ENCODE peak calls at places on chromosomes 5 and 9, in four cellular contexts. X is body of pancreas, D is IMR-90, F is left ventricle myocardium inferior. P is an unnamed sample.

GRCh38 chr9:2816476-2817141 is 27.3 kb downstream of the PUM3 start:
- DNase-seq in X (peak), D (peak), F (no peak), P (peak)

GRCh38 chr9:99859395-99859980 is 37.8 kb downstream of the NR4A3 start:
- DNase-seq in X (no peak), D (peak), F (no peak), P (no peak)

GRCh38 chr9:127451681-127452480 is 571 bp downstream of the LRSAM1 start:
- DNase-seq in X (peak), D (peak), F (peak), P (peak)

GRCh38 chr5:156835905-156836304 is 14.2 kb upstream of the PPP1R2B start:
- DNase-seq in X (no peak), D (no peak), F (no peak), P (no peak)

GRCh38 chr5:96509721-96510383 is 76.8 kb upstream of the PCSK1 start:
- DNase-seq in X (no peak), D (peak), F (no peak), P (no peak)

GRCh38 chr5:142865631-142866030 is 95.5 kb downstream of the ARHGAP26 start:
- DNase-seq in X (no peak), D (no peak), F (no peak), P (no peak)

GRCh38 chr9:107480386-107480789 is 9.2 kb downstream of the KLF4 start:
- DNase-seq in X (peak), D (peak), F (peak), P (no peak)

GRCh38 chr5:146788918-146789317 is 89.6 kb downstream of the PPP2R2B start:
- DNase-seq in X (no peak), D (no peak), F (no peak), P (no peak)

GRCh38 chr9:7523644-7524043 is 275.9 kb downstream of the DMAC1 start:
- DNase-seq in X (no peak), D (no peak), F (no peak), P (peak)

GRCh38 chr5:6585939-6586646 is 46.8 kb downstream of the NSUN2 start:
- DNase-seq in X (no peak), D (no peak), F (no peak), P (no peak)

GRCh38 chr5:16539169-16539666 is 73.6 kb upstream of the ZNF622 start:
- DNase-seq in X (peak), D (peak), F (peak), P (peak)

GRCh38 chr9:20566401-20566800 is 55.9 kb downstream of the MLLT3 start:
- DNase-seq in X (no peak), D (no peak), F (no peak), P (no peak)

GRCh38 chr9:76835571-76836283 is 70.2 kb downstream of the PRUNE2 start:
- DNase-seq in X (no peak), D (peak), F (no peak), P (no peak)

GRCh38 chr5:169934990-169935389 is 45.3 kb downstream of the INSYN2B start:
- DNase-seq in X (no peak), D (peak), F (no peak), P (no peak)

GRCh38 chr5:106601605-106602004 is 1069.1 kb downstream of the EFNA5 start:
- DNase-seq in X (no peak), D (no peak), F (no peak), P (no peak)

GRCh38 chr9:10678010-10678409 is 65.2 kb upstream of the PTPRD start:
- DNase-seq in X (no peak), D (no peak), F (no peak), P (no peak)

GRCh38 chr9:69326261-69326660 is 1.2 kb downstream of the ENTREP1 start:
- DNase-seq in X (no peak), D (no peak), F (peak), P (peak)

GRCh38 chr5:170747851-170748250 is 35.7 kb upstream of the GABRP start:
- DNase-seq in X (peak), D (no peak), F (no peak), P (no peak)

GRCh38 chr5:67435007-67435406 is 238.4 kb upstream of the CD180 start:
- DNase-seq in X (no peak), D (no peak), F (no peak), P (no peak)

GRCh38 chr5:77774981-77775772 is 962 bp downstream of the TBCA start:
- DNase-seq in X (no peak), D (no peak), F (no peak), P (no peak)

GRCh38 chr9:20473566-20474116 is 148.7 kb downstream of the MLLT3 start:
- DNase-seq in X (no peak), D (no peak), F (no peak), P (no peak)

GRCh38 chr5:88824141-88824540 is 58.8 kb downstream of the MEF2C start:
- DNase-seq in X (no peak), D (no peak), F (no peak), P (no peak)
- H3K27ac ChIP-seq in X (peak), D (no peak), F (peak), P (peak)

GRCh38 chr9:120109242-120109641 is 470.7 kb downstream of the CDK5RAP2 start:
- DNase-seq in X (no peak), D (no peak), F (no peak), P (no peak)
- TF ChIP-seq CTCF in X (no peak), D (peak), F (no peak), P (no peak)

DNA sequence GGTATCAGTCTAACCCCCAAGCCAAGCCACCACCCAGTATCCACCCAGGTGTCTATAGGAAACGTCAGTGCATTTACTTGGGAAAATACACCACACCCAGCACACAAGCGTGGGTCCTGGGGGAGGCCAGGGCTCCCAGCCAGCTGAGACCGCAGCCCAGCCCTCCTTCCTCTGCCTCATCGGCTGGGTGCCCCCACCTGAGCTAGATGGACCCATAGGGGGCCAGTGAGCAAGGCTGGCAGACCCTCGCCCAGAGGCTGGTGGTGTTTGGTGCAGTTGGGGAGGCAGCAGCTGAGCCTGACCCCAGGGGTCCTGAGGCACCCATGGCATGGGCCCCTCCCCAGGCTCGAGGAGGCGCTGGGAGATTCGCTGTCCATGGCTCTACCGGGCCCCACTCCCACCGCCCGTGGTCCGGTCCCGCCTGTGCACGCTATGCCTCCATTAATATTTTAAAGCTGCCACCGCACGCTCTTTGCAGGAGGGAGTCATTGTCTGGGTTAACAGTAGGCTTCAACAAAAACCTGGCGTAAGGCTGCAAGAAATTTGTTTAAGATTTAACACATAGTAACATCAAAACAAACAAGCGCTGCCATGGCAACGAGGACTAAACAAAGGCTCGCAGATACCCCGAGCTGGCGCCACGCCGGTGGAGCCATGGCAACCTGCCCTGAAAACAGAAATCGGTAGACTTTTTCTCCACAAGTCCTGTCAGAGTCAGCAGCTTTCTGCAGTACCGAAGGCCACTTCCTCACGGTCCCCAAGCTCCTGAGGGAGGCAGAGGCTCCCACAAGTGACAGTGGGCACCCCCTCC is 20.6 kb downstream of the TPPP start:
- DNase-seq in X (peak), D (peak), F (peak), P (peak)
- H3K27ac ChIP-seq in X (no peak), D (no peak), F (peak), P (peak)

GRCh38 chr9:130518198-130518597 is 61.2 kb upstream of the FUBP3 start:
- DNase-seq in X (no peak), D (no peak), F (no peak), P (no peak)

GRCh38 chr9:130519927-130520326 is 59.5 kb upstream of the FUBP3 start:
- DNase-seq in X (no peak), D (no peak), F (no peak), P (no peak)

GRCh38 chr9:130522233-130522808 is 57.1 kb upstream of the FUBP3 start:
- DNase-seq in X (no peak), D (no peak), F (no peak), P (no peak)

GRCh38 chr9:130521715-130522114 is 57.7 kb upstream of the FUBP3 start:
- DNase-seq in X (no peak), D (no peak), F (no peak), P (no peak)

DNA sequence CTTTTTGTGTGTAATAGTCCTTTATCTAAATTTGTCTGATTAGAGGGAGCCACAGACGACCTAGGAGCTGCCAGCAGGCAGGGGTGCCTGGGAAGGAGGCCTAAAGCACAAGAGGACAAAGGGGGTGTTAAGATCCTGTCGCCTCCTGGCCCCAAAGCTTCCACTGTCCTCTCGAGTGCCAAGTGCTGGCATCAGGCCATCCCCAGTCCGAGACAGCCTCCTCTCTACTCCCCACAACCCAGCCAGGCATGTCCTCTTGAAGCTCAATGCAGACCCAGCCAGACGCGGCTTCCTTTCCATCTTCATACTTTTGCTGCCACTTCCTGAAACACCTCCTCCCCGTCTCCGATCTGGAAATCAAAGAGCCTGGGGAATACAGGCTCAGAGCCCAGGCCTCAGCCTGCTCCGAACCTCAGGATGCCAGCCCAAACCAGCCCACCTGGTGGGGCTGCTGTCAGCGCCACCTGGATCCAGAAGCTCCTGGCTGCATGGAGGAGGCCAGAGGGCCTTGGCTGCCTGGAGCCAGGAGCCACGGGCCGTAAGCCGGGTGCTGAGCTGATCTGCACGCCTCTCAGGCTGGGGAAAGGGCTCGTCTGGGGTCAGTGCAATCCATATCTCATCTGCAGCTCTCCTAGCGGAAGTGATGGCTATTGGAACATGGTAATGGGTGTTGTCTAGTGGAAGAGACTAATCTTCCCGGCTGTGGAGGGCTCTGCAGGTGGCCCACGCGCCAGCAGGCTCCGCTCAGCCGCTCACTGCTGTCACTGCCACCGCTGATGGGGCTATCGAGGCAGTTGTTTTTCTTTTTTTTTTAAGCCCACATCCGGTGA is 60.2 kb upstream of the FUBP3 start:
- DNase-seq in X (no peak), D (no peak), F (no peak), P (peak)
- TF ChIP-seq CTCF in X (no peak), D (no peak), F (no peak), P (no peak)

DNA sequence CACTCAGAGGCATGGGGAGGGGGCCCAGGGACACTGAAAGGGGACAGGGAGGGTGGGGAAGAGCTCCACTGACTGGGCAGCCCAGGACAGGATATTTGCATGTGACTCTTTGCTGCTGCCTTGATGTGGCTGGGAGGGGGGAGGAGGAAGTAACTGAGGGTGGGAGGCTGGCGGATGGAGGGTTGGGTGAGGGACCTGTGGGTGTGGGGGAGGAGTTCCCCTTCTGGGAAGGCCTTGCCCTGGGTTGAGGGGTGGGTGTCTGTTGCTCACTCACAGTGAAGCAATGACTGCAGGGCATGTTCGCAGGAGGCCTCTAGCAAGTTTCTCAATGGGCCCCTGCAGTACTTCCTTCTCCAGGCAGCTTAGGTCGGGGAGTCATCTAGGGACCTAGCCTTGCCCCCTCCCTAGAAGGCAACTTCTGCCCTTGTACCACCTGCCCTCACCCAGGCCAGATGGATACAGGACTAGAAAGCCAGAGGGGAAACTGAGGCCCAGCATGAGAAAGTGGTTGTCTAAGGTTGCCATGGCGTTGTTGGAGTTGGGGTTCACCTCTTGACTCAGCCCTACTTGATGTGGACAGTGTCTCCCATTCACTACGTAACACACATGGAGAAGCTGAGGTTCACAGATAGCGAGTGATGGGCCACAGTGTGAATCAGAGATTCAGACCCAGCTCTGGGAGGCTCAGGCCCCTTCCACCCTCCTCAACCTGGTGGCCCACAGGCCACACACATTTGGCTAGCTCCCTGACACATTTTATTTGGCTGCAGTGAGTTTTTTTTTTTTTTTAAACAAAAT is 3.0 kb downstream of the GRK6 start:
- DNase-seq in X (peak), D (no peak), F (peak), P (peak)
- H3K27ac ChIP-seq in X (peak), D (no peak), F (no peak), P (no peak)

GRCh38 chr5:125992050-125992449 is 431.2 kb upstream of the GRAMD2B start:
- DNase-seq in X (no peak), D (no peak), F (no peak), P (no peak)

DNA sequence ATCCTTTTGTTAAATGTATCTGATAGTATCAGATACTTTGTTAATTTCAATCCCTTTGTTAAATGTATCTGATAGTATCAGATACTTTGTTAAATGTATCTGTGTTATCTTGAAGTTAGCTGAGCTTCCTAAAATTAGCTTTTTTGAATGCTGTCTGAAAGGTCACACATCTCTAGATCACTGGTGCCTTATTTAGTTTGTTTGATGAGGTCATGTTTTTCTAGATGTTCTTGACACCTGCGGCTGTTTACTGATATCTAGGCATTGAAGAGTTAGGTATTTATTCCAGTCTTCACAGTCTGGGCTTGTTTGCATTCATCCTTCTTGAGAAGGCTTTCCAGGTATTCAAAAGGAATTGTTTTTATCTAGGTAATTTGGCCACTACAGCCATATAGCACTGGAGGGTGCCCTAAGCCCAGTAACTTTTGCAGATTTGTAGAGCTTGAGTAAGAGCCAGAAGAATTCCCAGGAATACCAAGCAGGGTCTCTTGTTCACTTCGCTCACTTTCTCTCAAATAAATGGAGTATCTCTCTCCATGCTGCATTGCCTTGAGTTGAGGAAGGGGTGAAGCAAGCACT is 435.4 kb upstream of the GRAMD2B start:
- DNase-seq in X (no peak), D (no peak), F (no peak), P (no peak)
- TF ChIP-seq CTCF in X (no peak), D (no peak), F (peak), P (peak)

DNA sequence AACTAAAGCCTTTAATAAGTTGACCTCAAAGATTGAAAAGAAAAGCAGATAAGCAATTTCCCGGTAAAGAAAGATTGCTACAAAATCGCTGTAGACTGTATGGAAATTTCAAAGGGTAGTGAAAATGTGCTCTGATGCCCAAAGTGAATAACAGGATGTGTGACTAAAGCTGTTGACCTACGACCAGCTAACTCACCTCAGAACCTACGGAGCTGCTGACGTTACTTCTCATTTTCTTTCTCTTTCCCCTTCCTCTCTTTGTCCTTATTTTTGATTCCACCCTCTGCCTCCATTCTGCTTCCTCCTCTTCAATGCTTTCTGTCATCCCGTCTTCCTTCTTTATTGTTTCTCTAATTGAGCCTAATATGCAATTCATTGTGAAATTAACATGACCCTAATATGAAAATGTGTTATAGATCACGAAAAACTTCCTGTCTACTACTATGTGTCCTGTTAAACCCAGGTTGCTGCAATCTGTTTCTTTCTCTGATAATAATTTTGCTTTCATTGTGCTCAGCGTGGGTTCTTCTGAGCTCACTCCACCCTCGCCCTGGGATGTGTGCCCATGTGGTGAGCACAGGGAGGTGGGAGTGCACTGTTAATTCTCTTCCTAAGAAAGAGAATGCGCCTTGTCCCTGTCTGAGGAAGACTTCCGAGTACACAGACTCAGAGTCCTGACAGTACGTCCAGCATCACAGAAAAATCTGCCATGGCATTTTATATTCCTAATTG is 103.0 kb downstream of the PDE4D start:
- DNase-seq in X (no peak), D (no peak), F (no peak), P (no peak)
- H3K27ac ChIP-seq in X (no peak), D (no peak), F (peak), P (peak)

GRCh38 chr9:121703014-121703734 is 51.7 kb downstream of the DAB2IP start:
- DNase-seq in X (no peak), D (no peak), F (no peak), P (no peak)
- TF ChIP-seq CTCF in X (no peak), D (no peak), F (peak), P (no peak)